ENCODE peak calls at places on chromosomes 5 and 9, in seven cellular contexts. Z, C, P, N, Q, Y and O are unnamed samples.

GRCh38 chr9:21709464-21710058 is 92.9 kb upstream of the MTAP start:
- DNase-seq in C (no peak), P (no peak), Q (no peak), Z (no peak), Y (peak), N (no peak), O (no peak)

GRCh38 chr5:122183098-122183794 is 53.9 kb downstream of the ZNF474 start:
- DNase-seq in P (peak), N (peak), Z (peak), C (peak), Y (peak), Q (peak), O (peak)

GRCh38 chr9:126836216-126836615 is 24.2 kb upstream of the ZBTB34 start:
- DNase-seq in Q (no peak), P (no peak), N (no peak), Z (no peak), Y (no peak), C (no peak), O (no peak)

GRCh38 chr9:93601063-93601462 is 24.7 kb downstream of the PHF2 start:
- DNase-seq in C (no peak), P (no peak), Q (no peak), N (no peak), Y (peak), Z (no peak), O (peak)

GRCh38 chr5:63923914-63924313 is 38.3 kb downstream of the HTR1A start:
- DNase-seq in Z (no peak), C (no peak), Y (no peak), P (no peak), Q (no peak), N (no peak), O (no peak)

GRCh38 chr5:86232246-86232645 is 385.5 kb upstream of the COX7C start:
- DNase-seq in N (peak), C (no peak), Z (no peak), Y (no peak), P (peak), Q (no peak), O (no peak)

GRCh38 chr5:157148734-157149615 is 6.3 kb upstream of the MED7 start:
- DNase-seq in P (no peak), C (no peak), Y (peak), Z (no peak), Q (no peak), N (no peak), O (no peak)

GRCh38 chr5:73418244-73418691 is 30.3 kb downstream of the FOXD1 start:
- DNase-seq in P (no peak), Z (no peak), N (no peak), Y (no peak), C (no peak), Q (no peak), O (no peak)

GRCh38 chr9:133304158-133304470 is 29.1 kb upstream of the ABO start:
- DNase-seq in P (no peak), Q (no peak), N (no peak), Y (no peak), Z (no peak), C (no peak), O (no peak)

GRCh38 chr9:76200315-76200714 is 193.9 kb downstream of the RFK start:
- DNase-seq in Q (no peak), C (no peak), N (no peak), Z (no peak), P (no peak), Y (no peak), O (no peak)

GRCh38 chr5:170173227-170173626 is 59.6 kb upstream of the C5orf58 start:
- DNase-seq in Y (no peak), Z (no peak), Q (no peak), N (no peak), C (no peak), P (no peak), O (no peak)

GRCh38 chr5:68134669-68135313 is 80.8 kb upstream of the PIK3R1 start:
- DNase-seq in C (no peak), Y (no peak), P (no peak), Z (no peak), Q (no peak), N (no peak), O (no peak)

GRCh38 chr5:25515525-25515924 is 870.7 kb upstream of the CDH10 start:
- DNase-seq in Z (no peak), Y (no peak), Q (no peak), C (no peak), N (no peak), P (no peak), O (no peak)

GRCh38 chr5:179533024-179533423 is 17.3 kb upstream of the RUFY1 start:
- DNase-seq in C (no peak), N (no peak), Q (no peak), Y (no peak), Z (no peak), P (no peak), O (no peak)

GRCh38 chr9:93099551-93100264 is 3.7 kb downstream of the CARD19 start:
- DNase-seq in Z (no peak), N (peak), Q (no peak), P (peak), C (peak), Y (no peak), O (peak)

GRCh38 chr9:16964228-16964627 is 93.8 kb upstream of the BNC2 start:
- DNase-seq in C (no peak), Z (no peak), Y (no peak), N (no peak), Q (no peak), P (no peak), O (no peak)

GRCh38 chr9:115651456-115651855 is 502.1 kb upstream of the PAPPA start:
- DNase-seq in Z (no peak), Y (no peak), C (no peak), Q (no peak), N (no peak), P (no peak), O (no peak)

GRCh38 chr5:159341914-159342313 is 11.6 kb upstream of the IL12B start:
- DNase-seq in Q (peak), Y (peak), P (no peak), N (no peak), Z (peak), C (no peak), O (no peak)

GRCh38 chr9:131530546-131530929 is 525 bp downstream of the UCK1 start:
- DNase-seq in Y (no peak), C (peak), P (peak), N (no peak), Q (no peak), Z (peak), O (no peak)

GRCh38 chr9:109017061-109017460 is 3.8 kb upstream of the CTNNAL1 start:
- DNase-seq in Q (no peak), C (no peak), N (no peak), P (no peak), Y (no peak), Z (no peak), O (no peak)

GRCh38 chr5:80962630-80963520 is 2.7 kb downstream of the RASGRF2 start:
- DNase-seq in Z (no peak), P (no peak), Y (no peak), N (no peak), C (no peak), Q (no peak), O (no peak)

GRCh38 chr9:70639853-70640814 is 225.7 kb upstream of the KLF9 start:
- DNase-seq in Y (no peak), Z (no peak), N (no peak), C (no peak), P (no peak), Q (no peak), O (no peak)

GRCh38 chr5:94524841-94525697 is 93.3 kb downstream of the KIAA0825 start:
- DNase-seq in Z (no peak), Q (no peak), P (no peak), C (no peak), N (no peak), Y (no peak), O (no peak)

GRCh38 chr9:89945133-89945532 is 340.3 kb downstream of the GADD45G start:
- DNase-seq in Y (peak), Z (no peak), Q (no peak), N (no peak), P (no peak), C (no peak), O (no peak)

GRCh38 chr9:88808761-88809370 is 182.4 kb upstream of the S1PR3 start:
- DNase-seq in Y (no peak), Z (no peak), N (no peak), P (no peak), Q (no peak), C (no peak), O (peak)

GRCh38 chr5:1409386-1410110 is 35.7 kb downstream of the SLC6A3 start:
- DNase-seq in C (peak), Z (peak), P (peak), Q (no peak), Y (no peak), N (peak), O (no peak)

GRCh38 chr5:145718956-145719355 is 116.2 kb downstream of the PRELID2 start:
- DNase-seq in Y (no peak), Q (no peak), C (no peak), Z (no peak), N (no peak), P (no peak), O (no peak)

GRCh38 chr5:443239-444151 is 519 bp downstream of the EXOC3 start:
- DNase-seq in Z (peak), N (no peak), Q (no peak), P (peak), Y (no peak), C (peak), O (peak)

GRCh38 chr9:109968702-109969450 is 188.9 kb downstream of the PALM2AKAP2 start:
- DNase-seq in C (no peak), Q (no peak), Z (no peak), N (no peak), Y (no peak), P (no peak), O (no peak)

GRCh38 chr5:90638878-90639277 is 80.3 kb downstream of the ADGRV1 start:
- DNase-seq in C (no peak), Z (no peak), Y (no peak), Q (no peak), P (no peak), N (no peak), O (no peak)

GRCh38 chr5:51378778-51379652 is 4.2 kb upstream of the ISL1 start:
- DNase-seq in P (no peak), Q (no peak), Z (no peak), N (no peak), Y (no peak), C (no peak), O (no peak)

GRCh38 chr9:33081128-33081851 is 4.8 kb upstream of the SMU1 start:
- DNase-seq in Z (peak), N (no peak), Y (no peak), P (no peak), C (peak), Q (peak), O (no peak)
- TF ChIP-seq CTCF in Z (peak), N (peak), Y (peak), P (peak), C (peak), Q (peak), O (peak)

GRCh38 chr9:12719431-12719830 is 26.2 kb downstream of the TYRP1 start:
- DNase-seq in P (no peak), Y (no peak), C (no peak), Q (no peak), Z (no peak), N (no peak), O (no peak)

GRCh38 chr9:12718482-12719026 is 25.4 kb downstream of the TYRP1 start:
- DNase-seq in P (no peak), Z (no peak), N (peak), C (no peak), Q (no peak), Y (no peak), O (no peak)

GRCh38 chr9:12720551-12720950 is 27.4 kb downstream of the TYRP1 start:
- DNase-seq in N (no peak), C (no peak), Q (no peak), Z (no peak), Y (no peak), P (no peak), O (no peak)

GRCh38 chr9:12723409-12724028 is 30.3 kb downstream of the TYRP1 start:
- DNase-seq in N (no peak), P (no peak), Y (no peak), Z (no peak), Q (no peak), C (no peak), O (no peak)

DNA sequence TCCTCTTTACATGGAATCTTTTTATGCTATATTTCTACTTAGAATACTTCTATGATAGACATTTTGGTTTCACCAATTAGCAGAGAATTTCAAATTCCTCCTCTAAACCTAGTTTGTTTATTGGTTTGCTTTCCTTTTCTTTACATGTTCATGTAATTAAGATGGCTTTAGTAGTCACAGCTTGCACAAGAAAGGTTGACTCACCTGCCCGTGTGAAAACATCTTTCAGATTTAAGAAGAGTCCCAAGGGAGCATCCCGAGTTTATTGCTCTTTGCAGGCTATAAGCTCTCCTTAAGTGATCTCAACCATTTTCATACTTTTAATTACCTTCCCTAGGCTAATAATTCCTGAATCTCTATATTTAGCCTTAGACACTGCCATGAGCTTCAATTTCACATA is 28.9 kb downstream of the TYRP1 start:
- DNase-seq in Q (no peak), P (no peak), Y (no peak), Z (no peak), C (no peak), N (no peak), O (no peak)
- H3K27ac ChIP-seq in Q (no peak), P (no peak), Y (no peak), Z (no peak), C (no peak), N (no peak), O (no peak)

DNA sequence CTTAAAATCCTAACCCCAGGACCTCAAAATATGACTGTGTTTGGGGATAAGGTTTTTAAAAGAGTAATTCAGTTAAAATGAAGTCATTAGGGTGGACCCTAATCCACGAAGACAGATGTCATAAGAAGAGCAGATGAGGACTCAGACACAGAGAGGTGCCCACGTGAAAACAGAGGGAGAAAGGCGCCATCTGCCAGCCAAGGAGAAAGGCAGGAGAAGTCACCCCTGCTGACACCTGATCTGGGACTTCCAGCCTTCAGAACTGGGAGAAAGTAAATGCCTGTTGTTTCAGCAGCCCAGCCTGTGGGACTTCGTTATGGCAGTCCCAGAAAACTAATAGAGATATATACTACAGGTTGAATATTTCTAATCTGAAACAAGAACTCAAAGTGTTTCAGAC is 67.4 kb downstream of the ROR2 start:
- DNase-seq in N (no peak), C (no peak), Q (no peak), Y (no peak), P (no peak), Z (no peak), O (no peak)
- TF ChIP-seq CTCF in N (no peak), C (no peak), Q (no peak), Y (no peak), P (no peak), Z (no peak), O (no peak)

GRCh38 chr9:134360180-134360759 is 34.0 kb downstream of the RXRA start:
- DNase-seq in Y (no peak), Q (no peak), C (no peak), N (peak), Z (no peak), P (no peak), O (no peak)

GRCh38 chr9:134359493-134360179 is 33.4 kb downstream of the RXRA start:
- DNase-seq in N (no peak), P (no peak), C (no peak), Z (no peak), Q (no peak), Y (no peak), O (no peak)

GRCh38 chr9:134357631-134358025 is 31.4 kb downstream of the RXRA start:
- DNase-seq in Q (no peak), P (no peak), Y (no peak), N (no peak), Z (no peak), C (no peak), O (no peak)

GRCh38 chr9:134358026-134358967 is 32.0 kb downstream of the RXRA start:
- DNase-seq in N (no peak), P (no peak), Q (peak), C (peak), Z (peak), Y (no peak), O (no peak)

DNA sequence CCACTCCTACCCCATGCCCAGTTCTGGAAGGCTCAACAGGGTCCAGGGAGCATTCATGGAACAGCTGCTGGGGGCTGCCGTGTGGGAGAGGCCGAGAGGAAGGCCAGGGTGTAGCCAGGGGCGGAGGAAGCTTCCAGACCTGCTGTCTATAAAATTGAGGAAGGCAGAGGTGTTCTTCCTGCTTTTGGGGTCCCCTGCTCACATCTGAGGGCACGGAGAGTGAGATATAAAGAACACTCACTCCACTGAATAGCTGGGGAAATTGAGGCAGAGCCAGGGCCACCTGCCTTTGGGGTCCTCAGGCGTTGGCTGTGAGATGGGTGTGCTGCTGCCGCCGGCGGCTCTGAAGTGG is 32.7 kb downstream of the RXRA start:
- DNase-seq in P (no peak), Q (no peak), C (no peak), Y (no peak), N (no peak), Z (no peak), O (no peak)
- H3K27ac ChIP-seq in P (peak), Q (peak), C (no peak), Y (no peak), N (no peak), Z (peak), O (no peak)